ENCODE peak calls at places on chromosomes 1 and 21, in seven cellular contexts. T, I, X, B, G, Q and J are unnamed samples.

GRCh38 chr1:234875328-234875952 is 253.2 kb downstream of the TOMM20 start:
- DNase-seq in X (no peak), Q (no peak), B (no peak), T (peak; percentile 91), I (no peak), G (peak; percentile 90), J (no peak)

GRCh38 chr1:218312509-218312908 is 27.4 kb downstream of the RRP15 start:
- DNase-seq in G (no peak), T (no peak), X (no peak), B (no peak), I (no peak), Q (no peak), J (no peak)

GRCh38 chr1:119822406-119822805 is 11.1 kb upstream of the REG4 start:
- DNase-seq in X (no peak), Q (no peak), T (no peak), I (no peak), G (no peak), B (no peak), J (no peak)

GRCh38 chr1:172980456-172980855 is 70.3 kb downstream of the TNFSF18 start:
- DNase-seq in Q (no peak), G (peak; percentile 2), T (no peak), B (no peak), X (no peak), I (no peak), J (no peak)

GRCh38 chr21:45816794-45817193 is 164.8 kb upstream of the COL6A1 start:
- DNase-seq in X (no peak), Q (no peak), I (no peak), T (no peak), B (no peak), G (no peak), J (no peak)

GRCh38 chr1:57471995-57472394 is 48.1 kb upstream of the DAB1 start:
- DNase-seq in G (no peak), Q (no peak), I (no peak), X (no peak), B (no peak), T (no peak), J (no peak)

GRCh38 chr1:90810006-90810405 is 92.9 kb upstream of the BARHL2 start:
- DNase-seq in T (no peak), Q (no peak), I (no peak), B (no peak), G (no peak), X (no peak), J (no peak)

GRCh38 chr1:62356257-62356835 is 37.1 kb upstream of the KANK4 start:
- DNase-seq in T (no peak), G (no peak), I (no peak), X (no peak), Q (no peak), B (no peak), J (no peak)

GRCh38 chr1:226035915-226036314 is 26.6 kb upstream of the H3-3A start:
- DNase-seq in X (no peak), Q (no peak), T (no peak), B (no peak), G (no peak), I (no peak), J (no peak)

GRCh38 chr1:70760170-70760569 is 287.4 kb downstream of the PTGER3 start:
- DNase-seq in Q (no peak), I (no peak), B (no peak), T (no peak), G (no peak), X (no peak), J (no peak)

GRCh38 chr1:203057831-203058673 is 27.8 kb downstream of the MYOG start:
- DNase-seq in B (no peak), X (no peak), G (no peak), T (no peak), Q (no peak), I (no peak), J (peak; percentile 83)

GRCh38 chr1:215824245-215824644 is 257.1 kb downstream of the KCTD3 start:
- DNase-seq in X (no peak), B (no peak), T (no peak), Q (peak; percentile 9), I (no peak), G (no peak), J (no peak)

GRCh38 chr1:200367841-200368534 is 41.8 kb downstream of the ZNF281 start:
- DNase-seq in I (no peak), T (no peak), X (no peak), Q (no peak), G (no peak), B (no peak), J (no peak)

GRCh38 chr21:30842990-30843389 is 13.4 kb upstream of the KRTAP7-1 start:
- DNase-seq in I (no peak), X (no peak), Q (no peak), B (no peak), G (no peak), T (no peak), J (no peak)

GRCh38 chr1:93317207-93317606 is 28.5 kb upstream of the DR1 start:
- DNase-seq in B (no peak), X (peak; percentile 18), Q (no peak), I (no peak), G (no peak), T (no peak), J (no peak)

GRCh38 chr1:147245586-147246021 is 3.1 kb downstream of the CHD1L start:
- DNase-seq in X (no peak), Q (no peak), G (no peak), T (no peak), I (no peak), B (no peak), J (no peak)

GRCh38 chr21:46004168-46004861 is 22.7 kb downstream of the COL6A1 start:
- DNase-seq in B (peak; percentile 47), G (no peak), Q (no peak), T (peak; percentile 15), I (peak; percentile 12), X (no peak), J (no peak)

GRCh38 chr1:25912076-25912831 is 6.0 kb upstream of the STMN1 start:
- DNase-seq in X (no peak), T (no peak), Q (no peak), B (no peak), I (no peak), G (no peak), J (no peak)

GRCh38 chr1:237562247-237562823 is 328.4 kb downstream of the ZP4 start:
- DNase-seq in I (no peak), T (no peak), G (peak; percentile 61), X (no peak), B (no peak), Q (no peak), J (peak; percentile 39)

GRCh38 chr21:41932576-41933258 is 21.1 kb downstream of the C2CD2 start:
- DNase-seq in Q (no peak), T (no peak), I (no peak), G (peak; percentile 77), X (no peak), B (peak; percentile 61), J (peak; percentile 75)

GRCh38 chr1:24878775-24879742 is 51.0 kb downstream of the RUNX3 start:
- DNase-seq in T (peak; percentile 19), I (no peak), B (peak; percentile 7), Q (no peak), G (peak; percentile 51), X (no peak), J (no peak)

GRCh38 chr1:119896303-119896702 is at the start of gene ADAM30:
- DNase-seq in G (no peak), T (no peak), I (no peak), X (no peak), B (no peak), Q (no peak), J (no peak)

GRCh38 chr1:55536466-55536865 is 321.3 kb upstream of the USP24 start:
- DNase-seq in T (no peak), B (no peak), G (no peak), X (no peak), Q (no peak), I (no peak), J (no peak)

GRCh38 chr21:42475526-42476492 is 20.2 kb downstream of the RSPH1 start:
- DNase-seq in G (no peak), B (no peak), T (peak; percentile 23), X (no peak), Q (no peak), I (no peak), J (no peak)

DNA sequence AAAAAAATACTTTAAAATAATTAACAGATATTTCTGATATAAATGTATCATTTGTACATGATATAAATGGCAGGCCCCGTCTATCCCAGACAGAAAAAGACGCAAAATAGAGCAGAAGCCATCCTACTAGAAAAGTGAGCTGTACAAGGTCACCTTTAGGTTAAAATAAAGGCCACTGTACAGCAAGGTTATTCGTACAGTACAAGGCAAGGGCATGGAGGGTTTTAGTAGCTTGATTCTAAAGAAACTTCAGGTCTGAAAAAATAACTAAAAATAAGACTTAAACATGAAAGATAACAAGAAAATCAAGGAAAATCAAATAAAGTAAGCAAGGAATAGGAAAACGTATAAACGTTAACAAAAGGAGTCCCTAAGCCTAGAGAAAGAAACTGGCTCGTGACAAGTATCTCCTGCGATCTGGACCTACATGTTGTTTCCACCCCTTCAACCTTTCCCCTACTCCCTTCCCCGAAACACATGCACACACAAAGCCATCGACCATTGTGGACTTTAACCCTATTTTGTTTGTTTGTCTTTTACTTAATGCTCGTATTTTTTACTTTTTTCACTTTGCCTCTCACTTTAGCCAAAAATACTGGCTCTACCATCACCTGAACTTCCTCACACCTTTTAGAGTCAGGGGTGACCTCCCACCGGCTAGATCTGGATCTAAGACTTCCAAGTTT is 26.5 kb upstream of the SLC30A10 start:
- DNase-seq in B (no peak), I (no peak), X (no peak), Q (no peak), G (peak; percentile 52), T (no peak), J (no peak)
- TF ChIP-seq EP300 in B (no peak), I (no peak), X (no peak), Q (no peak), G (no peak), T (no peak), J (no peak)

GRCh38 chr1:1598720-1599029 is 1.3 kb downstream of the FNDC10 start:
- DNase-seq in B (no peak), T (no peak), G (no peak), I (no peak), Q (no peak), X (no peak), J (peak; percentile 25)
- H3K27me3 ChIP-seq in B (peaks cover 8% of the 10 kb centered on the region), T (peaks cover 13% of the 10 kb centered on the region), G (peaks cover 11% of the 10 kb centered on the region), I (peaks cover 42% of the 10 kb centered on the region), Q (peaks cover 41% of the 10 kb centered on the region), X (peaks cover 58% of the 10 kb centered on the region), J (no peaks in the 10 kb centered on the region)

GRCh38 chr21:28972398-28972797 is 20.3 kb downstream of the LTN1 start:
- DNase-seq in I (no peak), X (no peak), G (no peak), B (no peak), Q (no peak), T (no peak), J (no peak)
- TF ChIP-seq EP300 in I (no peak), X (no peak), G (no peak), B (no peak), Q (no peak), T (no peak), J (no peak)

GRCh38 chr1:84996846-84997666 is at the start of gene MCOLN2:
- DNase-seq in Q (no peak), I (no peak), X (peak; percentile 45), B (peak; percentile 40), T (peak; percentile 34), G (no peak), J (peak; percentile 86)

GRCh38 chr1:84998642-84999280 is 1.8 kb upstream of the MCOLN2 start:
- DNase-seq in Q (no peak), G (no peak), I (no peak), B (no peak), X (peak; percentile 35), T (peak; percentile 30), J (peak; percentile 6)

GRCh38 chr1:84997667-84998600 is 1.0 kb upstream of the MCOLN2 start:
- DNase-seq in T (no peak), Q (no peak), I (no peak), G (no peak), B (no peak), X (peak; percentile 15), J (peak; percentile 67)

GRCh38 chr1:85001742-85002141 is 4.8 kb upstream of the MCOLN2 start:
- DNase-seq in T (no peak), X (no peak), B (no peak), Q (no peak), G (no peak), I (no peak), J (no peak)
- H3K27me3 ChIP-seq in T (no peaks in the 10 kb centered on the region), X (peaks cover 56% of the 10 kb centered on the region), B (no peaks in the 10 kb centered on the region), Q (peaks cover 29% of the 10 kb centered on the region), G (no peaks in the 10 kb centered on the region), I (peaks cover 30% of the 10 kb centered on the region), J (peaks cover 36% of the 10 kb centered on the region)